ENCODE peak calls at places on chromosome 9, in nine cellular contexts. U, M, C, E, I, W, Y, D and B are unnamed samples.
A peak's percentile ranks its signal among the peaks of the same experiment; 100 is the strongest.

GRCh38 chr9:35756743-35757526 is 2.9 kb upstream of the MSMP start:
- DNase-seq in C (no peak), M (no peak), E (peak; percentile 68), W (peak; percentile 17), I (peak; percentile 45), U (peak; percentile 82), Y (peak; percentile 75), D (no peak), B (peak; percentile 78)

GRCh38 chr9:132031467-132031866 is 48.2 kb downstream of the MED27 start:
- DNase-seq in E (no peak), C (no peak), W (no peak), U (no peak), D (no peak), M (no peak), I (no peak), Y (no peak), B (no peak)

GRCh38 chr9:95249986-95250385 is 67.5 kb downstream of the FANCC start:
- DNase-seq in I (no peak), E (no peak), C (no peak), Y (no peak), D (no peak), W (no peak), M (no peak), U (no peak), B (peak; percentile 42)

GRCh38 chr9:37156781-37157356 is 36.5 kb downstream of the ZCCHC7 start:
- DNase-seq in I (no peak), C (peak; percentile 41), E (no peak), U (no peak), D (peak; percentile 53), W (peak; percentile 14), Y (no peak), M (peak; percentile 77), B (no peak)

GRCh38 chr9:73219985-73220626 is 68.4 kb downstream of the ANXA1 start:
- DNase-seq in M (peak; percentile 93), D (peak; percentile 87), I (no peak), W (peak; percentile 77), Y (no peak), E (no peak), C (peak; percentile 92), U (no peak), B (no peak)

GRCh38 chr9:38622961-38623360 is 2.6 kb upstream of the ANKRD18A start:
- DNase-seq in Y (no peak), I (no peak), D (no peak), C (no peak), M (no peak), U (no peak), W (no peak), E (no peak), B (no peak)

GRCh38 chr9:33924978-33925797 is 108.2 kb downstream of the UBE2R2 start:
- DNase-seq in C (peak; percentile 57), D (peak; percentile 67), I (peak; percentile 31), M (peak; percentile 69), W (peak; percentile 74), E (peak; percentile 60), Y (no peak), U (no peak), B (peak; percentile 80)

GRCh38 chr9:120534266-120534665 is 45.7 kb downstream of the CDK5RAP2 start:
- DNase-seq in D (no peak), I (no peak), Y (no peak), W (no peak), E (peak; percentile 82), M (no peak), U (no peak), C (no peak), B (peak; percentile 28)

GRCh38 chr9:86829496-86830046 is 117.7 kb downstream of the GAS1 start:
- DNase-seq in I (no peak), C (no peak), D (no peak), E (no peak), Y (no peak), U (no peak), W (peak; percentile 40), M (no peak), B (no peak)

GRCh38 chr9:122394265-122395242 is 23.7 kb downstream of the PTGS1 start:
- DNase-seq in Y (peak; percentile 69), C (peak; percentile 66), W (peak; percentile 89), M (peak; percentile 83), U (peak; percentile 74), I (no peak), E (no peak), D (peak; percentile 85), B (no peak)

GRCh38 chr9:93679536-93680444 is 103.4 kb downstream of the PHF2 start:
- DNase-seq in Y (no peak), I (no peak), D (no peak), M (no peak), E (peak; percentile 11), C (no peak), W (no peak), U (peak; percentile 16), B (no peak)

GRCh38 chr9:10251490-10251889 is 361.3 kb downstream of the PTPRD start:
- DNase-seq in W (peak; percentile 47), M (peak; percentile 34), I (no peak), U (no peak), Y (no peak), E (no peak), C (peak; percentile 91), D (peak; percentile 63), B (no peak)

GRCh38 chr9:84187090-84187489 is 153.5 kb downstream of the SLC28A3 start:
- DNase-seq in E (no peak), M (no peak), Y (no peak), D (no peak), U (no peak), W (peak; percentile 67), C (no peak), I (no peak), B (no peak)

GRCh38 chr9:137973829-137974416 is 96.3 kb downstream of the CACNA1B start:
- DNase-seq in D (no peak), C (no peak), E (no peak), W (no peak), Y (no peak), U (no peak), I (no peak), M (no peak), B (no peak)

GRCh38 chr9:136255896-136256890 is 10.6 kb upstream of the QSOX2 start:
- DNase-seq in C (no peak), U (no peak), Y (no peak), M (no peak), D (no peak), W (no peak), E (peak; percentile 76), I (no peak), B (peak; percentile 55)

GRCh38 chr9:72998363-72998762 is 45.5 kb upstream of the ALDH1A1 start:
- DNase-seq in I (no peak), W (no peak), D (no peak), C (no peak), M (no peak), Y (no peak), E (no peak), U (no peak), B (no peak)

GRCh38 chr9:81848472-81848871 is 79.8 kb upstream of the SPATA31D4 start:
- DNase-seq in U (no peak), Y (no peak), E (no peak), I (no peak), W (peak; percentile 50), D (peak; percentile 59), M (peak; percentile 61), C (peak; percentile 38), B (no peak)

GRCh38 chr9:26112724-26113123 is 434.5 kb upstream of the TUSC1 start:
- DNase-seq in C (peak; percentile 12), E (no peak), I (no peak), D (no peak), Y (no peak), W (no peak), U (no peak), M (peak; percentile 18), B (no peak)

GRCh38 chr9:127826253-127826913 is 23.7 kb downstream of the FPGS start:
- DNase-seq in D (no peak), W (no peak), Y (no peak), I (no peak), U (no peak), E (no peak), C (no peak), M (no peak), B (no peak)

GRCh38 chr9:79134654-79135053 is 437.1 kb upstream of the TLE4 start:
- DNase-seq in D (peak; percentile 10), C (peak; percentile 47), Y (no peak), W (peak; percentile 42), E (peak; percentile 33), M (peak; percentile 18), I (peak; percentile 13), U (no peak), B (peak; percentile 59)

GRCh38 chr9:94867281-94867841 is 140.9 kb downstream of the AOPEP start:
- DNase-seq in Y (peak; percentile 56), U (peak; percentile 70), M (peak; percentile 95), I (peak; percentile 51), E (no peak), D (peak; percentile 93), C (peak; percentile 98), W (peak; percentile 89), B (peak; percentile 50)

GRCh38 chr9:84782228-84782866 is 112.8 kb downstream of the NTRK2 start:
- DNase-seq in C (peak; percentile 5), Y (no peak), D (peak; percentile 44), E (no peak), U (no peak), I (no peak), W (peak; percentile 45), M (peak; percentile 13), B (no peak)

GRCh38 chr9:134458111-134458845 is 132.0 kb downstream of the RXRA start:
- DNase-seq in C (peak; percentile 53), D (peak; percentile 33), W (peak; percentile 54), M (peak; percentile 45), E (no peak), Y (no peak), U (peak; percentile 81), I (no peak), B (no peak)

GRCh38 chr9:76419782-76420380 is 25.7 kb upstream of the RFK start:
- DNase-seq in M (peak; percentile 51), Y (no peak), E (no peak), U (no peak), W (peak; percentile 40), I (no peak), D (peak; percentile 40), C (no peak), B (peak; percentile 29)

GRCh38 chr9:108562176-108562575 is 293.6 kb downstream of the ACTL7B start:
- DNase-seq in W (no peak), C (no peak), U (no peak), M (peak; percentile 28), D (no peak), I (no peak), Y (no peak), E (no peak), B (no peak)

GRCh38 chr9:89685698-89686097 is 80.9 kb downstream of the GADD45G start:
- DNase-seq in Y (no peak), U (no peak), C (no peak), E (no peak), M (no peak), I (no peak), W (no peak), D (no peak), B (no peak)

GRCh38 chr9:89768650-89769071 is 163.8 kb downstream of the GADD45G start:
- DNase-seq in Y (no peak), W (no peak), D (no peak), M (no peak), U (no peak), I (no peak), C (no peak), E (no peak), B (no peak)